ENCODE peak calls at places on chromosomes 13 and 19, in ten cellular contexts. One of them, this sample, is unnamed.

GRCh38 chr19:54684537-54684936 is 21.8 kb downstream of the LILRB4 start:
- DNase-seq in AG08396: peak; percentile 8
- DNase-seq in fibroblast of lung: peak; percentile 2
- DNase-seq in tibial nerve: no peak
- DNase-seq in activated CD4-positive, alpha-beta T cell treated with anti-CD3 and anti-CD28 coated beads for 24 hours: no peak
- DNase-seq in left lung: no peak
- DNase-seq in mucosa of descending colon: peak; percentile 25
- DNase-seq in GM12892: no peak
- DNase-seq in GM13977: no peak
- DNase-seq in non-pigmented ciliary epithelial cell: no peak
- DNase-seq in this sample: no peak

GRCh38 chr13:98252931-98253470 is 75.9 kb upstream of the RNF113B start:
- DNase-seq in AG08396: peak; percentile 58
- DNase-seq in fibroblast of lung: peak; percentile 88
- DNase-seq in tibial nerve: peak; percentile 11
- DNase-seq in activated CD4-positive, alpha-beta T cell treated with anti-CD3 and anti-CD28 coated beads for 24 hours: no peak
- DNase-seq in left lung: no peak
- DNase-seq in mucosa of descending colon: no peak
- DNase-seq in GM12892: no peak
- DNase-seq in GM13977: no peak
- DNase-seq in non-pigmented ciliary epithelial cell: peak; percentile 48
- DNase-seq in this sample: peak; percentile 73

GRCh38 chr13:30569901-30570576 is 47.7 kb upstream of the USPL1 start:
- DNase-seq in AG08396: peak; percentile 76
- DNase-seq in fibroblast of lung: peak; percentile 99
- DNase-seq in tibial nerve: peak; percentile 29
- DNase-seq in activated CD4-positive, alpha-beta T cell treated with anti-CD3 and anti-CD28 coated beads for 24 hours: no peak
- DNase-seq in left lung: no peak
- DNase-seq in mucosa of descending colon: no peak
- DNase-seq in GM12892: no peak
- DNase-seq in GM13977: no peak
- DNase-seq in non-pigmented ciliary epithelial cell: peak; percentile 96
- DNase-seq in this sample: peak; percentile 95

GRCh38 chr13:99429670-99430069 is 71.6 kb upstream of the TM9SF2 start:
- DNase-seq in AG08396: no peak
- DNase-seq in fibroblast of lung: no peak
- DNase-seq in tibial nerve: no peak
- DNase-seq in activated CD4-positive, alpha-beta T cell treated with anti-CD3 and anti-CD28 coated beads for 24 hours: no peak
- DNase-seq in left lung: no peak
- DNase-seq in mucosa of descending colon: no peak
- DNase-seq in GM12892: no peak
- DNase-seq in GM13977: no peak
- DNase-seq in non-pigmented ciliary epithelial cell: no peak
- DNase-seq in this sample: no peak

GRCh38 chr13:96904232-96904631 is 90.0 kb downstream of the OXGR1 start:
- DNase-seq in AG08396: no peak
- DNase-seq in fibroblast of lung: no peak
- DNase-seq in tibial nerve: no peak
- DNase-seq in activated CD4-positive, alpha-beta T cell treated with anti-CD3 and anti-CD28 coated beads for 24 hours: no peak
- DNase-seq in left lung: no peak
- DNase-seq in mucosa of descending colon: no peak
- DNase-seq in GM12892: no peak
- DNase-seq in GM13977: no peak
- DNase-seq in non-pigmented ciliary epithelial cell: no peak
- DNase-seq in this sample: no peak

GRCh38 chr13:29543230-29544215 is 52.0 kb downstream of the SLC7A1 start:
- DNase-seq in AG08396: no peak
- DNase-seq in fibroblast of lung: peak; percentile 79
- DNase-seq in tibial nerve: no peak
- DNase-seq in activated CD4-positive, alpha-beta T cell treated with anti-CD3 and anti-CD28 coated beads for 24 hours: peak; percentile 26
- DNase-seq in left lung: no peak
- DNase-seq in mucosa of descending colon: no peak
- DNase-seq in GM12892: peak; percentile 68
- DNase-seq in GM13977: peak; percentile 87
- DNase-seq in non-pigmented ciliary epithelial cell: no peak
- DNase-seq in this sample: peak; percentile 11

GRCh38 chr13:51934461-51935087 is 72.8 kb downstream of the CCDC70 start:
- DNase-seq in AG08396: no peak
- DNase-seq in fibroblast of lung: no peak
- DNase-seq in tibial nerve: no peak
- DNase-seq in activated CD4-positive, alpha-beta T cell treated with anti-CD3 and anti-CD28 coated beads for 24 hours: no peak
- DNase-seq in left lung: no peak
- DNase-seq in mucosa of descending colon: no peak
- DNase-seq in GM12892: no peak
- DNase-seq in GM13977: no peak
- DNase-seq in non-pigmented ciliary epithelial cell: no peak
- DNase-seq in this sample: no peak

GRCh38 chr13:19818223-19818842 is 35.6 kb upstream of the PSPC1 start:
- DNase-seq in AG08396: no peak
- DNase-seq in fibroblast of lung: no peak
- DNase-seq in tibial nerve: no peak
- DNase-seq in activated CD4-positive, alpha-beta T cell treated with anti-CD3 and anti-CD28 coated beads for 24 hours: peak; percentile 3
- DNase-seq in left lung: peak; percentile 93
- DNase-seq in mucosa of descending colon: peak; percentile 41
- DNase-seq in GM12892: no peak
- DNase-seq in GM13977: no peak
- DNase-seq in non-pigmented ciliary epithelial cell: no peak
- DNase-seq in this sample: no peak

GRCh38 chr13:104984296-104984818 is 1551.1 kb downstream of the EFNB2 start:
- DNase-seq in AG08396: no peak
- DNase-seq in fibroblast of lung: peak; percentile 77
- DNase-seq in tibial nerve: peak; percentile 44
- DNase-seq in activated CD4-positive, alpha-beta T cell treated with anti-CD3 and anti-CD28 coated beads for 24 hours: peak; percentile 3
- DNase-seq in left lung: no peak
- DNase-seq in mucosa of descending colon: peak; percentile 13
- DNase-seq in GM12892: no peak
- DNase-seq in GM13977: peak; percentile 7
- DNase-seq in non-pigmented ciliary epithelial cell: peak; percentile 38
- DNase-seq in this sample: no peak

GRCh38 chr19:57560049-57560491 is 407 bp upstream of the ZNF550 start:
- DNase-seq in AG08396: peak; percentile 88
- DNase-seq in fibroblast of lung: peak; percentile 70
- DNase-seq in tibial nerve: no peak
- DNase-seq in activated CD4-positive, alpha-beta T cell treated with anti-CD3 and anti-CD28 coated beads for 24 hours: no peak
- DNase-seq in left lung: no peak
- DNase-seq in mucosa of descending colon: no peak
- DNase-seq in GM12892: no peak
- DNase-seq in GM13977: no peak
- DNase-seq in non-pigmented ciliary epithelial cell: peak; percentile 28
- DNase-seq in this sample: peak; percentile 39

GRCh38 chr19:13117176-13117771 is 734 bp upstream of the TRMT1 start:
- DNase-seq in AG08396: no peak
- DNase-seq in fibroblast of lung: peak; percentile 19
- DNase-seq in tibial nerve: no peak
- DNase-seq in activated CD4-positive, alpha-beta T cell treated with anti-CD3 and anti-CD28 coated beads for 24 hours: no peak
- DNase-seq in left lung: no peak
- DNase-seq in mucosa of descending colon: no peak
- DNase-seq in GM12892: no peak
- DNase-seq in GM13977: no peak
- DNase-seq in non-pigmented ciliary epithelial cell: no peak
- DNase-seq in this sample: no peak

GRCh38 chr19:33740811-33741396 is 55.8 kb upstream of the KCTD15 start:
- DNase-seq in AG08396: peak; percentile 39
- DNase-seq in fibroblast of lung: peak; percentile 27
- DNase-seq in tibial nerve: no peak
- DNase-seq in activated CD4-positive, alpha-beta T cell treated with anti-CD3 and anti-CD28 coated beads for 24 hours: no peak
- DNase-seq in left lung: no peak
- DNase-seq in mucosa of descending colon: peak; percentile 49
- DNase-seq in GM12892: no peak
- DNase-seq in GM13977: no peak
- DNase-seq in non-pigmented ciliary epithelial cell: no peak
- DNase-seq in this sample: no peak

This sample was measured in HCEC 1CT.